ENCODE peak calls at places on chromosome 14, in five cellular contexts. C is mesendoderm, G is GM23248, T is HTR-8/SVneo, H is neural progenitor cell. U is an unnamed sample.

GRCh38 chr14:80087411-80087810 is 123.9 kb downstream of the DIO2 start:
- DNase-seq in C (no peak), G (no peak), T (no peak), H (no peak), U (no peak)

GRCh38 chr14:95535226-95536021 is 574 bp downstream of the GLRX5 start:
- DNase-seq in C (peak), G (peak), T (no peak), H (peak), U (no peak)

GRCh38 chr14:93857500-93857899 is 69.2 kb upstream of the PRIMA1 start:
- DNase-seq in C (peak), G (no peak), T (no peak), H (peak), U (peak)

GRCh38 chr14:64119535-64119934 is 174.6 kb downstream of the ESR2 start:
- DNase-seq in C (peak), G (peak), T (no peak), H (no peak), U (no peak)

GRCh38 chr14:79134346-79134745 is 964.2 kb downstream of the NRXN3 start:
- DNase-seq in C (no peak), G (no peak), T (no peak), H (no peak), U (no peak)

GRCh38 chr14:54420478-54421116 is 20.6 kb downstream of the CNIH1 start:
- DNase-seq in C (peak), G (peak), T (peak), H (peak), U (no peak)

GRCh38 chr14:94974893-94975292 is 182.4 kb downstream of the DICER1 start:
- DNase-seq in C (no peak), G (no peak), T (no peak), H (no peak), U (no peak)

GRCh38 chr14:34372766-34373165 is 89.3 kb downstream of the SPTSSA start:
- DNase-seq in C (no peak), G (no peak), T (no peak), H (no peak), U (no peak)

GRCh38 chr14:72779679-72780078 is 114.2 kb downstream of the DPF3 start:
- DNase-seq in C (no peak), G (no peak), T (no peak), H (no peak), U (no peak)